ENCODE peak calls at places on chromosomes 3 and 15, in six cellular contexts. J, V, W, Y, S and Z are unnamed samples.

GRCh38 chr3:138063416-138063815 is 52.0 kb downstream of the DZIP1L start:
- DNase-seq in J (no peak), V (no peak), W (no peak), Y (no peak), S (no peak), Z (no peak)

GRCh38 chr3:140403559-140403958 is 274.3 kb upstream of the TRIM42 start:
- DNase-seq in J (no peak), V (no peak), W (no peak), Y (no peak), S (no peak), Z (no peak)

GRCh38 chr3:53794597-53794996 is 51.6 kb downstream of the CHDH start:
- DNase-seq in J (no peak), V (no peak), W (no peak), Y (no peak), S (no peak), Z (no peak)

GRCh38 chr3:142019794-142020320 is 129.5 kb downstream of the TFDP2 start:
- DNase-seq in J (no peak), V (peak), W (no peak), Y (no peak), S (no peak), Z (peak)

GRCh38 chr3:46285931-46286330 is 43.7 kb downstream of the CCR3 start:
- DNase-seq in J (no peak), V (no peak), W (no peak), Y (no peak), S (no peak), Z (no peak)

GRCh38 chr3:194487289-194488006 is 646 bp upstream of the ATP13A3 start:
- DNase-seq in J (no peak), V (no peak), W (no peak), Y (no peak), S (no peak), Z (peak)

GRCh38 chr15:100234158-100235029 is 107.4 kb downstream of the ADAMTS17 start:
- DNase-seq in J (no peak), V (no peak), W (no peak), Y (no peak), S (no peak), Z (no peak)

GRCh38 chr3:143634991-143635390 is 213.3 kb downstream of the SLC9A9 start:
- DNase-seq in J (no peak), V (no peak), W (no peak), Y (no peak), S (no peak), Z (no peak)

GRCh38 chr3:188881954-188882641 is 289.7 kb upstream of the TPRG1 start:
- DNase-seq in J (no peak), V (no peak), W (peak), Y (no peak), S (no peak), Z (no peak)

GRCh38 chr15:64122936-64123351 is 27.2 kb downstream of the SNX1 start:
- DNase-seq in J (no peak), V (no peak), W (no peak), Y (no peak), S (no peak), Z (no peak)

GRCh38 chr3:128492353-128493220 is at the start of gene GATA2:
- DNase-seq in J (no peak), V (no peak), W (peak), Y (no peak), S (no peak), Z (peak)

GRCh38 chr3:14285526-14285925 is 106.9 kb downstream of the LSM3 start:
- DNase-seq in J (no peak), V (no peak), W (no peak), Y (no peak), S (no peak), Z (no peak)

GRCh38 chr3:186138272-186138981 is 29.5 kb upstream of the ETV5 start:
- DNase-seq in J (no peak), V (no peak), W (no peak), Y (no peak), S (no peak), Z (no peak)

GRCh38 chr3:20066848-20067617 is 26.8 kb downstream of the KAT2B start:
- DNase-seq in J (no peak), V (no peak), W (peak), Y (no peak), S (no peak), Z (no peak)

GRCh38 chr3:111592143-111592542 is 3.0 kb downstream of the ZBED2 start:
- DNase-seq in J (no peak), V (no peak), W (peak), Y (no peak), S (no peak), Z (no peak)

GRCh38 chr3:184336484-184337230 is 743 bp upstream of the FAM131A start:
- DNase-seq in J (no peak), V (no peak), W (peak), Y (peak), S (no peak), Z (peak)

GRCh38 chr3:160374925-160375324 is 24.1 kb downstream of the IFT80 start:
- DNase-seq in J (no peak), V (no peak), W (peak), Y (no peak), S (no peak), Z (no peak)

GRCh38 chr15:57418640-57419039 is 42.3 kb downstream of the CGNL1 start:
- DNase-seq in J (no peak), V (no peak), W (no peak), Y (no peak), S (no peak), Z (no peak)

GRCh38 chr3:107855710-107856109 is 235.1 kb downstream of the CD47 start:
- DNase-seq in J (no peak), V (no peak), W (peak), Y (peak), S (no peak), Z (no peak)

GRCh38 chr3:151926956-151927355 is 53.5 kb downstream of the SUCNR1 start:
- DNase-seq in J (no peak), V (no peak), W (peak), Y (no peak), S (no peak), Z (no peak)

GRCh38 chr3:64214002-64214696 is 11.1 kb downstream of the PRICKLE2 start:
- DNase-seq in J (no peak), V (no peak), W (no peak), Y (no peak), S (peak), Z (no peak)

GRCh38 chr15:57395292-57395691 is 19.0 kb downstream of the CGNL1 start:
- DNase-seq in J (no peak), V (no peak), W (peak), Y (no peak), S (no peak), Z (no peak)

GRCh38 chr15:99050328-99050980 is 42.9 kb upstream of the PGPEP1L start:
- DNase-seq in J (no peak), V (no peak), W (no peak), Y (no peak), S (no peak), Z (no peak)

GRCh38 chr3:195756935-195757302 is 36.1 kb downstream of the MUC20 start:
- DNase-seq in J (no peak), V (no peak), W (peak), Y (no peak), S (no peak), Z (no peak)

GRCh38 chr3:170745211-170745718 is 124.7 kb downstream of the RPL22L1 start:
- DNase-seq in J (no peak), V (no peak), W (peak), Y (no peak), S (no peak), Z (no peak)

GRCh38 chr15:89125038-89125826 is 37.0 kb downstream of the ABHD2 start:
- DNase-seq in J (no peak), V (no peak), W (peak), Y (no peak), S (no peak), Z (no peak)